ENCODE peak calls at places on chromosomes 11 and 22, in seven cellular contexts. W is choroid plexus epithelial cell; M is activated naive CD8-positive, alpha-beta T cell treated with anti-CD3 and anti-CD28 coated beads, Interleukin-2, amount 50 U/mL, for 24 hours; L is HCT116; T is thoracic aorta; X is activated effector memory CD4-positive, alpha-beta T cell treated with Interleukin-2 at 50 U/mL for 16 hours; P is cardiac fibroblast. V is an unnamed sample.
A peak's percentile ranks its signal among the peaks of the same experiment; 100 is the strongest.

GRCh38 chr11:61587541-61587941 is 6.7 kb upstream of the SYT7 start:
- DNase-seq in W (peak; percentile 26), M (peak; percentile 26), L (no peak), T (no peak), X (peak; percentile 33), P (no peak), V (peak; percentile 77)

GRCh38 chr11:65379698-65380459 is 2.6 kb downstream of the SLC25A45 start:
- DNase-seq in W (no peak), M (no peak), L (no peak), T (no peak), X (no peak), P (no peak), V (no peak)

GRCh38 chr11:31640611-31641010 is 131.0 kb downstream of the ELP4 start:
- DNase-seq in W (no peak), M (no peak), L (no peak), T (no peak), X (no peak), P (no peak), V (no peak)

GRCh38 chr11:62540804-62541671 is 5.6 kb downstream of the AHNAK start:
- DNase-seq in W (peak; percentile 35), M (no peak), L (no peak), T (no peak), X (peak; percentile 9), P (no peak), V (no peak)

GRCh38 chr11:131537196-131537595 is 166.8 kb downstream of the NTM start:
- DNase-seq in W (no peak), M (no peak), L (no peak), T (no peak), X (no peak), P (no peak), V (no peak)

GRCh38 chr22:26770624-26771023 is 113.2 kb downstream of the MIAT start:
- DNase-seq in W (peak; percentile 83), M (no peak), L (no peak), T (no peak), X (no peak), P (peak; percentile 69), V (no peak)

GRCh38 chr11:73072935-73073481 is 69.1 kb downstream of the FCHSD2 start:
- DNase-seq in W (peak; percentile 64), M (no peak), L (no peak), T (no peak), X (no peak), P (peak; percentile 63), V (peak; percentile 15)

GRCh38 chr11:119205080-119205479 is 1.1 kb upstream of the CBL start:
- DNase-seq in W (no peak), M (peak; percentile 18), L (no peak), T (no peak), X (no peak), P (no peak), V (no peak)

GRCh38 chr11:6259638-6260019 is at the start of gene CCKBR:
- DNase-seq in W (no peak), M (peak; percentile 22), L (no peak), T (no peak), X (no peak), P (no peak), V (peak; percentile 73)

GRCh38 chr11:134181707-134182106 is 42.1 kb downstream of the NCAPD3 start:
- DNase-seq in W (no peak), M (no peak), L (no peak), T (no peak), X (no peak), P (peak; percentile 44), V (no peak)

GRCh38 chr22:49027122-49027670 is 800.5 kb downstream of the BRD1 start:
- DNase-seq in W (no peak), M (no peak), L (no peak), T (no peak), X (no peak), P (no peak), V (no peak)

GRCh38 chr11:86606849-86607481 is 65.5 kb downstream of the ME3 start:
- DNase-seq in W (peak; percentile 37), M (no peak), L (no peak), T (no peak), X (no peak), P (peak; percentile 79), V (no peak)

GRCh38 chr22:22851969-22852368 is 35.6 kb upstream of the IGLL5 start:
- DNase-seq in W (no peak), M (no peak), L (no peak), T (no peak), X (no peak), P (no peak), V (no peak)

GRCh38 chr22:28674121-28674563 is 5.5 kb downstream of the TTC28 start:
- DNase-seq in W (peak; percentile 85), M (peak; percentile 20), L (no peak), T (no peak), X (no peak), P (peak; percentile 64), V (peak; percentile 9)

GRCh38 chr11:133699071-133699470 is 146.2 kb downstream of the SPATA19 start:
- DNase-seq in W (no peak), M (no peak), L (no peak), T (no peak), X (no peak), P (no peak), V (no peak)

GRCh38 chr22:19871023-19871844 is 16.6 kb upstream of the GNB1L start:
- DNase-seq in W (no peak), M (no peak), L (no peak), T (no peak), X (no peak), P (no peak), V (no peak)

GRCh38 chr22:27443315-27443714 is 358.2 kb downstream of the MN1 start:
- DNase-seq in W (no peak), M (no peak), L (no peak), T (no peak), X (no peak), P (no peak), V (no peak)

GRCh38 chr11:68043349-68044144 is 4.7 kb downstream of the TCIRG1 start:
- DNase-seq in W (peak; percentile 93), M (no peak), L (no peak), T (no peak), X (no peak), P (peak; percentile 49), V (peak; percentile 55)

GRCh38 chr11:111413849-111414248 is 34.8 kb upstream of the POU2AF1 start:
- DNase-seq in W (no peak), M (peak; percentile 56), L (no peak), T (no peak), X (no peak), P (no peak), V (no peak)

GRCh38 chr11:203945-204586 is 3.1 kb downstream of the BET1L start:
- DNase-seq in W (no peak), M (no peak), L (no peak), T (no peak), X (no peak), P (no peak), V (no peak)

GRCh38 chr11:36012979-36013378 is 69.1 kb downstream of the LDLRAD3 start:
- DNase-seq in W (peak; percentile 83), M (no peak), L (no peak), T (no peak), X (no peak), P (peak; percentile 84), V (no peak)

GRCh38 chr22:19064354-19065054 is 57.7 kb downstream of the DGCR2 start:
- DNase-seq in W (no peak), M (no peak), L (no peak), T (no peak), X (no peak), P (no peak), V (no peak)

GRCh38 chr22:23163665-23164064 is 16.6 kb upstream of the BCR start:
- DNase-seq in W (no peak), M (no peak), L (no peak), T (no peak), X (no peak), P (no peak), V (no peak)

GRCh38 chr11:126105748-126106080 is 43.0 kb upstream of the CDON start:
- DNase-seq in W (no peak), M (no peak), L (no peak), T (no peak), X (no peak), P (no peak), V (no peak)

GRCh38 chr11:6544921-6545850 is 48.1 kb downstream of the DNHD1 start:
- DNase-seq in W (peak; percentile 31), M (no peak), L (no peak), T (no peak), X (no peak), P (peak; percentile 28), V (no peak)

GRCh38 chr22:23437779-23438178 is 142.3 kb downstream of the IGLL1 start:
- DNase-seq in W (no peak), M (no peak), L (no peak), T (no peak), X (no peak), P (no peak), V (no peak)

GRCh38 chr11:75816561-75817239 is 1.7 kb downstream of the UVRAG start:
- DNase-seq in W (peak; percentile 34), M (no peak), L (no peak), T (no peak), X (no peak), P (peak; percentile 18), V (no peak)

GRCh38 chr11:31106963-31107576 is 262.5 kb downstream of the DCDC1 start:
- DNase-seq in W (peak; percentile 42), M (peak; percentile 50), L (peak; percentile 51), T (no peak), X (peak; percentile 4), P (peak; percentile 41), V (peak; percentile 82)

GRCh38 chr11:22192642-22193347 is at the start of gene ANO5:
- DNase-seq in W (no peak), M (peak; percentile 8), L (no peak), T (peak; percentile 7), X (no peak), P (no peak), V (peak; percentile 81)

GRCh38 chr22:17980638-17981051 is 43.7 kb downstream of the MICAL3 start:
- DNase-seq in W (no peak), M (peak; percentile 48), L (no peak), T (no peak), X (peak; percentile 44), P (peak; percentile 18), V (peak; percentile 38)

GRCh38 chr22:50687829-50688228 is 15.2 kb downstream of the SHANK3 start:
- DNase-seq in W (no peak), M (no peak), L (no peak), T (no peak), X (no peak), P (no peak), V (no peak)

GRCh38 chr11:130416537-130416896 is 11.9 kb downstream of the ADAMTS8 start:
- DNase-seq in W (no peak), M (no peak), L (no peak), T (no peak), X (no peak), P (no peak), V (peak; percentile 63)

GRCh38 chr11:90587896-90588295 is 365.0 kb upstream of the CHORDC1 start:
- DNase-seq in W (no peak), M (no peak), L (no peak), T (no peak), X (no peak), P (no peak), V (no peak)

GRCh38 chr22:46038174-46038487 is 61.2 kb upstream of the WNT7B start:
- DNase-seq in W (no peak), M (no peak), L (no peak), T (no peak), X (no peak), P (no peak), V (no peak)

GRCh38 chr11:25566298-25567200 is 765.4 kb upstream of the ANO3 start:
- DNase-seq in W (peak; percentile 37), M (no peak), L (no peak), T (no peak), X (no peak), P (peak; percentile 4), V (no peak)

GRCh38 chr11:106276859-106277436 is 199.5 kb downstream of the AASDHPPT start:
- DNase-seq in W (peak; percentile 60), M (no peak), L (no peak), T (no peak), X (no peak), P (peak; percentile 43), V (peak; percentile 26)

V was measured in left kidney.